ENCODE peak calls at places on chromosomes 3 and 15, in seven cellular contexts. X is hippocampal formation; Y is midbrain; E is cardiac muscle cell; C is AML-193; Z is NCI-H510A; B is activated CD4-positive, alpha-beta T cell treated with anti-CD3 and anti-CD28 coated beads, Interleukin-2, amount 50 U/mL, for 24 hours. J is an unnamed sample.

GRCh38 chr3:102006812-102007485 is 157.6 kb downstream of the NFKBIZ start:
- DNase-seq in X (peak), Y (peak), E (peak), C (no peak), Z (no peak), B (no peak), J (no peak)

GRCh38 chr15:85112997-85113396 is 131.3 kb downstream of the PDE8A start:
- DNase-seq in X (peak), Y (peak), E (no peak), C (no peak), Z (no peak), B (no peak), J (peak)

GRCh38 chr3:196008929-196009328 is 73.0 kb downstream of the TFRC start:
- DNase-seq in X (no peak), Y (no peak), E (no peak), C (no peak), Z (no peak), B (no peak), J (no peak)

GRCh38 chr3:170485294-170485693 is 66.6 kb downstream of the CLDN11 start:
- DNase-seq in X (no peak), Y (no peak), E (no peak), C (no peak), Z (no peak), B (no peak), J (no peak)

GRCh38 chr3:127674099-127674792 is 1.5 kb downstream of the ABTB1 start:
- DNase-seq in X (no peak), Y (no peak), E (no peak), C (no peak), Z (no peak), B (no peak), J (no peak)

GRCh38 chr3:185328324-185329004 is 34.5 kb upstream of the MAP3K13 start:
- DNase-seq in X (no peak), Y (no peak), E (no peak), C (no peak), Z (no peak), B (no peak), J (no peak)

GRCh38 chr3:26845194-26845593 is 222.6 kb downstream of the LRRC3B start:
- DNase-seq in X (no peak), Y (no peak), E (no peak), C (no peak), Z (no peak), B (no peak), J (no peak)

GRCh38 chr15:55741592-55742497 is 1.1 kb downstream of the PRTG start:
- DNase-seq in X (no peak), Y (no peak), E (peak), C (no peak), Z (no peak), B (no peak), J (no peak)

GRCh38 chr3:111493276-111493675 is 48.7 kb upstream of the CD96 start:
- DNase-seq in X (no peak), Y (no peak), E (no peak), C (no peak), Z (no peak), B (no peak), J (no peak)

GRCh38 chr15:90142216-90143175 is 40.2 kb upstream of the IDH2 start:
- DNase-seq in X (no peak), Y (no peak), E (no peak), C (no peak), Z (no peak), B (no peak), J (no peak)

GRCh38 chr3:15541371-15541770 is 19.9 kb upstream of the COLQ start:
- DNase-seq in X (no peak), Y (no peak), E (no peak), C (no peak), Z (no peak), B (no peak), J (no peak)

GRCh38 chr3:106593381-106593780 is 724.6 kb upstream of the CBLB start:
- DNase-seq in X (no peak), Y (no peak), E (no peak), C (no peak), Z (no peak), B (no peak), J (no peak)

GRCh38 chr15:67049351-67050044 is 15.9 kb upstream of the SMAD3 start:
- DNase-seq in X (no peak), Y (no peak), E (peak), C (no peak), Z (no peak), B (no peak), J (no peak)

GRCh38 chr15:25182736-25183445 is 228.1 kb downstream of the SNRPN start:
- DNase-seq in X (no peak), Y (no peak), E (no peak), C (no peak), Z (no peak), B (no peak), J (no peak)

GRCh38 chr15:74399100-74399499 is 31.7 kb upstream of the CYP11A1 start:
- DNase-seq in X (no peak), Y (no peak), E (no peak), C (no peak), Z (no peak), B (no peak), J (no peak)

GRCh38 chr3:53941174-53941573 is 49.5 kb upstream of the SELENOK start:
- DNase-seq in X (no peak), Y (no peak), E (peak), C (no peak), Z (no peak), B (no peak), J (no peak)

GRCh38 chr3:152053876-152054275 is 180.4 kb downstream of the SUCNR1 start:
- DNase-seq in X (no peak), Y (no peak), E (no peak), C (no peak), Z (no peak), B (no peak), J (no peak)

GRCh38 chr3:158098834-158099424 is 7.3 kb downstream of the SHOX2 start:
- DNase-seq in X (no peak), Y (no peak), E (no peak), C (no peak), Z (no peak), B (no peak), J (no peak)

GRCh38 chr3:71989165-71989564 is 204.2 kb upstream of the PROK2 start:
- DNase-seq in X (no peak), Y (no peak), E (peak), C (no peak), Z (no peak), B (no peak), J (no peak)